ENCODE peak calls at places on chromosomes 12 and 14, in ten cellular contexts. F, I, P, C, N, R, G, B, J and E are unnamed samples.

GRCh38 chr12:108770269-108770829 is 39.0 kb upstream of the CORO1C start:
- DNase-seq in F (no peak), I (no peak), P (no peak), C (no peak), N (no peak), R (no peak), G (no peak), B (no peak), J (no peak), E (no peak)

GRCh38 chr12:100450726-100451125 is 22.9 kb upstream of the NR1H4 start:
- DNase-seq in F (peak; percentile 10), I (no peak), P (no peak), C (no peak), N (no peak), R (no peak), G (no peak), B (no peak), J (no peak), E (no peak)

GRCh38 chr14:52607061-52607460 is 54.4 kb downstream of the GPR137C start:
- DNase-seq in F (no peak), I (no peak), P (no peak), C (no peak), N (no peak), R (no peak), G (no peak), B (no peak), J (no peak), E (no peak)

GRCh38 chr12:18492372-18493025 is 231.2 kb downstream of the PIK3C2G start:
- DNase-seq in F (peak; percentile 50), I (no peak), P (peak; percentile 46), C (no peak), N (no peak), R (no peak), G (no peak), B (no peak), J (no peak), E (no peak)

GRCh38 chr12:89225808-89226368 is 126.4 kb downstream of the DUSP6 start:
- DNase-seq in F (peak; percentile 96), I (no peak), P (peak; percentile 99), C (no peak), N (no peak), R (peak; percentile 54), G (no peak), B (peak; percentile 92), J (no peak), E (no peak)

GRCh38 chr12:114879354-114879753 is 195.4 kb upstream of the TBX3 start:
- DNase-seq in F (no peak), I (no peak), P (no peak), C (no peak), N (no peak), R (no peak), G (no peak), B (no peak), J (no peak), E (no peak)

GRCh38 chr12:116406529-116406928 is 129.0 kb upstream of the MED13L start:
- DNase-seq in F (peak; percentile 93), I (no peak), P (peak; percentile 99), C (peak; percentile 95), N (peak; percentile 34), R (no peak), G (no peak), B (peak; percentile 99), J (no peak), E (peak; percentile 97)

GRCh38 chr14:100871234-100872186 is 32.0 kb downstream of the RTL1 start:
- DNase-seq in F (peak; percentile 82), I (peak; percentile 7), P (no peak), C (peak; percentile 48), N (no peak), R (no peak), G (no peak), B (no peak), J (peak; percentile 1), E (no peak)

GRCh38 chr12:9163392-9163791 is 44.8 kb downstream of the PZP start:
- DNase-seq in F (no peak), I (no peak), P (no peak), C (no peak), N (no peak), R (no peak), G (no peak), B (no peak), J (peak; percentile 85), E (no peak)